ENCODE peak calls at places on chromosomes 4 and X, in eight cellular contexts. R, G, J, F, P, E, N and K are unnamed samples.

GRCh38 chrX:57951666-57952319 is 41.5 kb upstream of the ZXDA start:
- DNase-seq in R (no peak), G (no peak), J (no peak), F (peak; percentile 13), P (no peak), E (no peak), N (peak; percentile 26), K (no peak)

GRCh38 chr4:2138846-2139500 is 79.8 kb downstream of the NAT8L start:
- DNase-seq in R (no peak), G (no peak), J (no peak), F (no peak), P (no peak), E (no peak), N (no peak), K (no peak)

GRCh38 chr4:42359686-42360085 is 37.6 kb upstream of the SHISA3 start:
- DNase-seq in R (no peak), G (no peak), J (no peak), F (no peak), P (peak; percentile 3), E (no peak), N (no peak), K (no peak)

GRCh38 chr4:184472540-184473264 is 1.6 kb downstream of the IRF2 start:
- DNase-seq in R (peak; percentile 94), G (peak; percentile 72), J (peak; percentile 92), F (peak; percentile 84), P (peak; percentile 62), E (peak; percentile 81), N (peak; percentile 92), K (peak; percentile 73)

GRCh38 chr4:74097631-74098550 is 1.1 kb downstream of the CXCL2 start:
- DNase-seq in R (no peak), G (no peak), J (no peak), F (no peak), P (no peak), E (no peak), N (no peak), K (no peak)

GRCh38 chr4:187335339-187335738 is 611.7 kb upstream of the FAT1 start:
- DNase-seq in R (no peak), G (no peak), J (no peak), F (no peak), P (no peak), E (no peak), N (no peak), K (no peak)

GRCh38 chr4:5451243-5451642 is 257.1 kb downstream of the EVC2 start:
- DNase-seq in R (no peak), G (no peak), J (no peak), F (no peak), P (no peak), E (no peak), N (no peak), K (no peak)

GRCh38 chrX:39729834-39730670 is 367.7 kb downstream of the BCOR start:
- DNase-seq in R (peak; percentile 82), G (peak; percentile 21), J (peak; percentile 82), F (no peak), P (peak; percentile 60), E (no peak), N (no peak), K (no peak)

GRCh38 chr4:9923195-9923812 is 98.0 kb downstream of the SLC2A9 start:
- DNase-seq in R (no peak), G (no peak), J (no peak), F (no peak), P (no peak), E (no peak), N (no peak), K (no peak)

GRCh38 chrX:130896026-130896425 is 7.0 kb downstream of the ENOX2 start:
- DNase-seq in R (no peak), G (no peak), J (no peak), F (no peak), P (no peak), E (no peak), N (no peak), K (no peak)

GRCh38 chrX:44483965-44484606 is 58.6 kb downstream of the FUNDC1 start:
- DNase-seq in R (no peak), G (no peak), J (no peak), F (no peak), P (no peak), E (no peak), N (no peak), K (no peak)

GRCh38 chrX:65601530-65602281 is 65.7 kb upstream of the MSN start:
- DNase-seq in R (peak; percentile 94), G (no peak), J (no peak), F (peak; percentile 75), P (peak; percentile 85), E (peak; percentile 86), N (peak; percentile 92), K (peak; percentile 94)

GRCh38 chr4:145557720-145558119 is 61.5 kb upstream of the MMAA start:
- DNase-seq in R (no peak), G (peak; percentile 71), J (peak; percentile 89), F (peak; percentile 41), P (peak; percentile 73), E (peak; percentile 53), N (peak; percentile 42), K (peak; percentile 65)

GRCh38 chr4:145216532-145216931 is 36.1 kb upstream of the OTUD4 start:
- DNase-seq in R (no peak), G (no peak), J (no peak), F (no peak), P (peak; percentile 41), E (no peak), N (no peak), K (no peak)

GRCh38 chr4:998096-998691 is 5.0 kb upstream of the SLC26A1 start:
- DNase-seq in R (no peak), G (no peak), J (no peak), F (no peak), P (no peak), E (no peak), N (peak; percentile 20), K (no peak)

GRCh38 chr4:22091351-22091731 is 142.8 kb upstream of the KCNIP4 start:
- DNase-seq in R (no peak), G (peak; percentile 13), J (peak; percentile 53), F (no peak), P (no peak), E (no peak), N (no peak), K (no peak)

GRCh38 chrX:150371877-150372276 is 8.8 kb downstream of the MAMLD1 start:
- DNase-seq in R (no peak), G (no peak), J (no peak), F (no peak), P (no peak), E (no peak), N (no peak), K (no peak)

GRCh38 chr4:121728798-121729226 is 32.0 kb upstream of the ANXA5 start:
- DNase-seq in R (no peak), G (no peak), J (no peak), F (no peak), P (peak; percentile 78), E (no peak), N (no peak), K (no peak)

GRCh38 chrX:68658530-68658929 is 11.1 kb downstream of the STARD8 start:
- DNase-seq in R (no peak), G (no peak), J (no peak), F (peak; percentile 53), P (peak; percentile 18), E (no peak), N (peak; percentile 71), K (no peak)

GRCh38 chr4:38145741-38146140 is 185.5 kb downstream of the PTTG2 start:
- DNase-seq in R (no peak), G (no peak), J (no peak), F (no peak), P (peak; percentile 68), E (no peak), N (no peak), K (no peak)

GRCh38 chr4:175035907-175036306 is 117.7 kb downstream of the ADAM29 start:
- DNase-seq in R (no peak), G (no peak), J (no peak), F (no peak), P (peak; percentile 87), E (no peak), N (no peak), K (no peak)

GRCh38 chr4:173333658-173334084 is 487 bp downstream of the HMGB2 start:
- DNase-seq in R (peak; percentile 93), G (peak; percentile 35), J (peak; percentile 70), F (peak; percentile 68), P (peak; percentile 34), E (peak; percentile 56), N (peak; percentile 78), K (no peak)

GRCh38 chr4:176400816-176401461 is 81.2 kb downstream of the SPCS3 start:
- DNase-seq in R (no peak), G (no peak), J (no peak), F (no peak), P (peak; percentile 83), E (no peak), N (no peak), K (no peak)

GRCh38 chrX:63761639-63762038 is 23.4 kb downstream of the ARHGEF9 start:
- DNase-seq in R (no peak), G (no peak), J (no peak), F (no peak), P (no peak), E (no peak), N (no peak), K (no peak)
- TF ChIP-seq CTCF in R (no peak), G (no peak), J (peak; percentile 44), F (peak; percentile 37), P (no peak), E (no peak), N (no peak), K (peak; percentile 42)

GRCh38 chr4:40856836-40857362 is 107.1 kb downstream of the NSUN7 start:
- DNase-seq in R (peak; percentile 90), G (peak; percentile 87), J (peak; percentile 94), F (peak; percentile 70), P (peak; percentile 60), E (peak; percentile 68), N (peak; percentile 77), K (peak; percentile 60)
- TF ChIP-seq CTCF in R (no peak), G (no peak), J (no peak), F (no peak), P (no peak), E (no peak), N (no peak), K (no peak)

DNA sequence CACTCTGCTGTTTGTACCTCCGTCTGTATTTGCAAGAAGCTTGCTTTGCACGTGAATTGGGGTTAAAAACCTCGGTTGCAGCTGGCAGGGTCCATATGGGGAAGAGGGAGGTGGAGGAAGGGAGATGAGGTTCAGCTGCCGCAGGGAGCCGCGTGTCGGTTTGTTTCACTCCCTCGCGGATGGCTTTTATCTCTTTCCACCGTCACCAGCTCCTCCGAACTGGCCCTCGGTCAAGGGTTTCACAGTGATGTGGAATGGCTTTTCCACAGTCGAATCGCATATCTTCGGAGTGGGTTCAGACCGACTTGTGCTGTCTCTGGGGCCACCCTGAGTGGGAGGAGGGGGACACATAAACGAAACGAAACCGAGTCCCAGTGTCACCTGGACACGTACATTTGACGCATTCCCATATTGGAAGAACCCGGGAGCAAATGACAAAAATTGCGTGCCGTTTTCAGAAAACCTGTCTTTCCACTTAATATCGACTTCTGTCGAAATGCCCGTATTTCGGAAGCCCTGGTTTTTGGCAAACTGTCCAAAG is 929 bp downstream of the ZBTB33 start:
- DNase-seq in R (no peak), G (no peak), J (peak; percentile 51), F (no peak), P (peak; percentile 12), E (no peak), N (peak; percentile 29), K (no peak)
- TF ChIP-seq CTCF in R (no peak), G (no peak), J (no peak), F (no peak), P (no peak), E (no peak), N (no peak), K (no peak)

GRCh38 chr4:140359571-140360427 is 13.6 kb upstream of the SCOC start:
- DNase-seq in R (peak; percentile 93), G (peak; percentile 89), J (peak; percentile 96), F (peak; percentile 53), P (peak; percentile 83), E (peak; percentile 77), N (peak; percentile 75), K (peak; percentile 79)
- TF ChIP-seq CTCF in R (peak; percentile 60), G (peak; percentile 82), J (peak; percentile 97), F (peak; percentile 84), P (peak; percentile 83), E (peak; percentile 69), N (peak; percentile 68), K (peak; percentile 73)